ENCODE peak calls at places on chromosomes 1 and 21, in nine cellular contexts. Q, X, F, K, H, U, G, A and O are unnamed samples.

GRCh38 chr1:221268295-221268694 is 389.1 kb downstream of the HLX start:
- DNase-seq in U (peak), F (no peak), A (no peak), H (peak), Q (no peak), K (no peak), G (no peak), X (no peak), O (no peak)

GRCh38 chr1:2061065-2061778 is 11.0 kb downstream of the PRKCZ start:
- DNase-seq in G (peak), K (no peak), Q (no peak), F (no peak), H (no peak), A (no peak), U (no peak), X (no peak), O (no peak)

GRCh38 chr1:232952514-232953175 is 2.2 kb downstream of the NTPCR start:
- DNase-seq in Q (peak), F (peak), U (peak), G (no peak), K (peak), A (no peak), H (no peak), X (peak), O (peak)

GRCh38 chr21:44013380-44014088 is 1.4 kb downstream of the TRAPPC10 start:
- DNase-seq in F (peak), X (peak), A (no peak), K (peak), H (no peak), G (no peak), Q (no peak), U (peak), O (no peak)

GRCh38 chr1:75234499-75235064 is 100.4 kb downstream of the LHX8 start:
- DNase-seq in U (no peak), K (no peak), H (no peak), Q (no peak), G (no peak), F (no peak), A (no peak), X (no peak), O (no peak)

GRCh38 chr1:110829955-110830553 is 42.9 kb upstream of the CD53 start:
- DNase-seq in X (no peak), H (no peak), F (peak), A (peak), U (peak), G (no peak), Q (peak), K (peak), O (peak)

GRCh38 chr1:160209656-160210046 is 4.5 kb downstream of the PEA15 start:
- DNase-seq in F (no peak), U (peak), A (no peak), X (no peak), G (no peak), H (no peak), K (no peak), Q (peak), O (no peak)

GRCh38 chr1:65773391-65773790 is 19.3 kb upstream of the PDE4B start:
- DNase-seq in H (no peak), A (no peak), X (no peak), U (no peak), Q (no peak), G (no peak), K (no peak), F (no peak), O (no peak)

GRCh38 chr21:45418301-45419071 is 13.5 kb downstream of the COL18A1 start:
- DNase-seq in X (no peak), Q (no peak), F (no peak), G (peak), K (no peak), A (no peak), H (no peak), U (no peak), O (no peak)

GRCh38 chr1:8649027-8649426 is 168.4 kb downstream of the RERE start:
- DNase-seq in F (peak), X (no peak), Q (no peak), A (no peak), G (no peak), U (no peak), H (no peak), K (no peak), O (no peak)

GRCh38 chr1:15303912-15304311 is 56.9 kb downstream of the FHAD1 start:
- DNase-seq in A (no peak), G (no peak), H (no peak), K (no peak), F (no peak), Q (no peak), X (no peak), U (no peak), O (no peak)

GRCh38 chr1:228021526-228022030 is 14.8 kb downstream of the WNT3A start:
- DNase-seq in Q (no peak), F (no peak), A (no peak), K (no peak), G (peak), U (no peak), X (no peak), H (no peak), O (no peak)

GRCh38 chr1:202671388-202671787 is 38.9 kb downstream of the SYT2 start:
- DNase-seq in K (no peak), F (no peak), Q (no peak), A (no peak), H (no peak), U (peak), G (no peak), X (no peak), O (no peak)

GRCh38 chr1:53560572-53561487 is 101.6 kb downstream of the DMRTB1 start:
- DNase-seq in U (no peak), X (no peak), Q (no peak), F (no peak), G (no peak), A (no peak), H (no peak), K (no peak), O (no peak)

GRCh38 chr1:109113787-109114568 is at the start of gene ELAPOR1:
- DNase-seq in A (no peak), U (peak), Q (peak), X (peak), H (no peak), F (peak), K (peak), G (peak), O (peak)

GRCh38 chr1:173473599-173474011 is 3.5 kb upstream of the PRDX6 start:
- DNase-seq in F (no peak), X (no peak), K (no peak), U (peak), Q (no peak), H (no peak), A (no peak), G (no peak), O (no peak)

GRCh38 chr1:219945795-219946194 is 17.4 kb upstream of the SLC30A10 start:
- DNase-seq in G (no peak), F (no peak), A (no peak), U (no peak), Q (no peak), H (no peak), K (no peak), X (no peak), O (no peak)

GRCh38 chr1:101073836-101074235 is 48.3 kb upstream of the DPH5 start:
- DNase-seq in U (no peak), H (no peak), K (no peak), G (no peak), Q (no peak), X (no peak), F (no peak), A (no peak), O (no peak)

GRCh38 chr1:220803401-220804201 is 16.9 kb downstream of the MTARC1 start:
- DNase-seq in F (peak), H (no peak), X (no peak), Q (peak), U (peak), A (no peak), G (no peak), K (no peak), O (peak)

GRCh38 chr1:93692983-93693591 is 11.4 kb upstream of the BCAR3 start:
- DNase-seq in U (peak), H (no peak), F (peak), Q (no peak), X (no peak), G (no peak), A (peak), K (no peak), O (no peak)

GRCh38 chr1:98661544-98662353 is at the start of gene SNX7:
- DNase-seq in K (peak), F (peak), A (no peak), H (peak), U (peak), Q (peak), G (peak), X (no peak), O (peak)

GRCh38 chr1:115204529-115204928 is 115.2 kb upstream of the TSPAN2 start:
- DNase-seq in Q (no peak), X (no peak), F (no peak), A (no peak), K (no peak), U (peak), G (no peak), H (no peak), O (no peak)

GRCh38 chr1:65431111-65431705 is 10.7 kb downstream of the LEPR start:
- DNase-seq in G (no peak), Q (peak), H (no peak), U (peak), K (no peak), F (peak), A (no peak), X (no peak), O (no peak)

GRCh38 chr1:31397360-31398095 is 15.5 kb upstream of the SERINC2 start:
- DNase-seq in F (no peak), K (no peak), X (no peak), A (no peak), G (no peak), U (no peak), Q (no peak), H (no peak), O (no peak)

GRCh38 chr1:64894438-64895196 is 71.7 kb downstream of the JAK1 start:
- DNase-seq in G (no peak), H (no peak), F (no peak), K (no peak), U (no peak), Q (no peak), A (no peak), X (no peak), O (no peak)

GRCh38 chr21:45322231-45322959 is 34.7 kb upstream of the POFUT2 start:
- DNase-seq in A (no peak), Q (no peak), U (no peak), K (peak), G (no peak), X (peak), F (no peak), H (no peak), O (no peak)

GRCh38 chr1:58779837-58780585 is 3.8 kb downstream of the JUN start:
- DNase-seq in U (peak), G (no peak), F (no peak), X (no peak), A (peak), H (no peak), Q (no peak), K (no peak), O (no peak)

GRCh38 chr1:201726700-201727099 is 102.3 kb upstream of the IPO9 start:
- DNase-seq in Q (no peak), F (no peak), A (no peak), U (no peak), G (no peak), X (no peak), K (no peak), H (no peak), O (no peak)

DNA sequence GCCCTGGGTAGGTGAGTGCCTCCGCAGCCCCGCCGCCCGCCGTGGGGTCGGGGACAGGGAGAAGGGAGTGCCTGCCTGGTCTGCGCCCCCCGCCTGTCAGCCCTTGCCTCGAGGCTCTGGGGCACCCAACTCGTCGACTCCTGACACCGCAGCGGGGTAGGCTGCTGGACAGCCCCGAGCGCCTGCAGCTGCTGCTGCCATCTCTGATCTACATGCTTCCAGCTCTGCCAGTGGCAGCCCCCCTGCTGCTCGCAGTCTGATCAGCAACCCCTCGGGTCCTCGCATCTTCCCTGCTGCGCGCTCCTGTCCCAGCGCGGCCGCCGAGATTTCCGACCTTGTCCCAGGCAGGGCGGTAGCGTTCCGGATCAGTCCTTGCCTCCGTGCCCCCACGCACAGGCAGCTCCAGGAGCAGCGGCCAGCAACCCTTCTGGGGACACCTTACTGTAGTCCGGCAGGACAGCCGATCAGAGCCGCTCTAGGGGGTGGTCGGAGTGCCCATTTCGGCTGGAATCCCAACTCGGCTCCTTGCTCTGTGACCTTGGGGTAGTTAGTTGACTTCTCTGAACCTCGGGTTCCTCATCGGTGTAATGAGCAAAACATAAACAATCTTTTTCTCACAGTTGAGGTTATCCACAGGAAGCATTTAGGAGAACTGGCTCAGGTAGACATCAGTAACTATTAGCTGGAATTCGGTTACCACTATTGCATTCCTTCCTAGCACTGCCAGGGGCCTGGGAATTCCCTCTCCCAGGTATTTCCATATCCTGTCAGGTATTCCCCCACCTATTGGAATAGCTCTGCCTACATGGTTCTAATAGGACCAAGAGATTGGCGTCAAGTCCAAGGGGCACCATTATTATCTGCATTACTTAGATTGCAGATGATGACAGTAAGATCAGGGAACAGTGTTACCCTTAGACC is 608 bp downstream of the BCAN start:
- DNase-seq in A (no peak), U (no peak), F (no peak), Q (peak), K (no peak), H (no peak), X (no peak), G (no peak), O (peak)
- TF ChIP-seq CTCF in A (no peak), U (no peak), F (no peak), Q (no peak), K (no peak), H (no peak), X (no peak), G (no peak), O (no peak)

GRCh38 chr1:19869929-19870328 is 12.3 kb upstream of the OTUD3 start:
- DNase-seq in G (no peak), A (no peak), Q (no peak), K (no peak), H (no peak), X (no peak), U (peak), F (no peak), O (no peak)

GRCh38 chr1:19866758-19867157 is 15.4 kb upstream of the OTUD3 start:
- DNase-seq in U (no peak), G (no peak), X (no peak), Q (no peak), K (no peak), F (no peak), H (no peak), A (no peak), O (no peak)

GRCh38 chr1:19877821-19878636 is 4.2 kb upstream of the OTUD3 start:
- DNase-seq in X (no peak), F (no peak), K (no peak), Q (peak), G (no peak), A (peak), H (no peak), U (no peak), O (no peak)

GRCh38 chr1:19877351-19877750 is 4.8 kb upstream of the OTUD3 start:
- DNase-seq in X (no peak), H (no peak), K (no peak), A (no peak), U (no peak), Q (no peak), G (no peak), F (no peak), O (no peak)

DNA sequence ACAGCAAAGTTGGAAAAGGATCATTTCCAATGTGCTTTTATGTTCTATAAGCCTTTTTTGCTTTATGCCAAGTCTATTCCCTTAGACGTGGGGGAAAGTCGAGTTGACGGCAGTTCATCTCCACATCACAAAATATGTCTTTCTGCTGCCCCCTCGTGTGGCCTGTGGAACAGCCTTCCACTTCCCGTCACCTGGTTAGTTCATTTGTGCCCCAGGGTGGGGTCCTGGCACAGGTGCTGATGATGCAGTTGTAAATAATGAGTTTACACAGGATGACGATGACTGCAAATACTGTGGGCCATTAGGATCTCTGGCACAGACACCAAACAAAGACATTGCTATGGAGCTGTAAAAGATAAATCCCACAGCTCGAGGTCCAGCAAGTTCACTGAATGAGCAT is 10.0 kb upstream of the OTUD3 start:
- DNase-seq in K (no peak), A (no peak), F (no peak), Q (no peak), H (no peak), U (no peak), G (no peak), X (no peak), O (no peak)
- TF ChIP-seq CTCF in K (no peak), A (peak), F (no peak), Q (no peak), H (peak), U (no peak), G (no peak), X (no peak), O (no peak)

GRCh38 chr1:168137515-168137821 is 738 bp upstream of the GPR161 start:
- DNase-seq in K (no peak), Q (no peak), F (no peak), A (no peak), H (no peak), G (no peak), U (no peak), X (no peak), O (no peak)

GRCh38 chr1:168135116-168135981 is 1.4 kb downstream of the GPR161 start:
- DNase-seq in K (no peak), A (no peak), G (no peak), X (no peak), F (no peak), H (no peak), Q (no peak), U (no peak), O (peak)

GRCh38 chr1:168134132-168135041 is 2.3 kb downstream of the GPR161 start:
- DNase-seq in X (no peak), U (no peak), K (no peak), Q (no peak), F (no peak), H (no peak), A (no peak), G (no peak), O (peak)

GRCh38 chr1:168136709-168137514 is at the start of gene GPR161:
- DNase-seq in X (peak), K (no peak), G (peak), F (peak), U (peak), Q (peak), A (no peak), H (no peak), O (peak)

DNA sequence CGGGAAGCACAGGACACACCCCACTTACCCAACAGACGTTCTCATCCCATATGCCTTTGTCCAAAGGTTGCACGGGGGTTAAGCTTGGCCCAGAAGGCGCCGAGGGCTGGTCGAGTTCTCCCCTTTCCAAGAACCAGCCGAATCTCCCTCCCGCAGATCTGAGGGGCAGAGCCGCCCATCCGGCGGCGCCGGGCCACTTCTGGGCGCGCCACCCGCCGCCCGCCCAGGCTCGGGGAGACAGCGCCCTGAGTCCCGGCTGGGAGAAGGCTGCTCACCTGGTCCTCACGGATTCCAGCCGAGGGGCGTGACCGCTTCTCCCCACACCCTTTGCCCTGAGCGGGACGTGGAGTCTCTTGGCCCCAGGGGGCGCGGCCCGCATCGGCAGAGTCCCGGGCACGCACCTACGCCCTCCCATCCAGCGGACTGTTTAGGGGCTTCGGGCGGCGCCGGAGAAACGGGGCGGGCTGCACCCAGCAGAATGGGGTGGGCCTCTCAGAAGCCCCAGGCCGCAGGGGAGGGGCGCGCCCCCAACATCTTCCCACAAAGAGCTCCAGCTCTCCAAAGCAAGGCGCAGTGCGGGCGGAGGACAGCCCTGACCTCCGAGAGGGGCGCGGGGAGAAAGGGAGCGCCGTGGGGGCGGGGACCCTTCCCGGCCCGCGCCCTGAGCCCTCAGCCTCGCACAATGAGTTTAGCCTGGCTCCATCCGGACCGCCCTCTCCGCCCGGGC is 585 bp downstream of the GPR161 start:
- DNase-seq in A (no peak), U (peak), F (peak), G (peak), Q (peak), H (no peak), K (peak), X (peak), O (peak)
- TF ChIP-seq CTCF in A (no peak), U (no peak), F (no peak), G (no peak), Q (no peak), H (no peak), K (no peak), X (no peak), O (no peak)

DNA sequence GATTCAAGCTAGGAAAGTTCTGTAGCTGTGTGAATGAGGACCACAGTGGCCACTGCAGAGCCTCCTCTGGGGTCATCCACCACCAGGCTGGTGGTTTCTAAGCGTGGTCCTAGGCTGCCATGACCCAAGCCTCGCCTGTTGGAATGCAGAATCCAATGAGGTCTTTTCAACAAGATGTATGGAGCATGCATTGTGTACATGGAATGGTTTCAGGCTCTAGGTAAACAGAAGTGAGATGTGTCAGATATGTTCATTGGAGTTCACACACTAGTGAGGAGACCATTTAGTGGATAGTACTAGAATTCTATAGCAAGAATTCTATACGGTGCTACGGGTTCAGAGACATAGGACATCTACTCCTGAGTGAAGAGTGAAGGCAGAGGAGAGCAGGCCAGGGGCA is 10.7 kb downstream of the RNU5D-1 start:
- DNase-seq in U (no peak), K (no peak), A (no peak), G (no peak), Q (no peak), X (no peak), H (no peak), F (no peak), O (no peak)
- TF ChIP-seq CTCF in U (no peak), K (no peak), A (no peak), G (no peak), Q (no peak), X (no peak), H (no peak), F (no peak), O (no peak)